ENCODE peak calls at places on chromosomes 12 and 14, in eight cellular contexts. Z is mesothelial cell of epicardium; Y is AG20443; C is RPMI7951; M is suprapubic skin; S is LoVo; H is stimulated activated CD4-positive, alpha-beta T cell treated with anti-CD3 and anti-CD28 coated beads, Interleukin-1b, Interleukin-23, amount 100 ng/mL, for 48 hours; L is GM12878. N is an unnamed sample.

GRCh38 chr12:41151789-41152188 is 36.3 kb upstream of the PDZRN4 start:
- DNase-seq in Z (no peak), Y (no peak), S (no peak), C (no peak), H (no peak), M (no peak), L (no peak), N (no peak)

GRCh38 chr12:110249716-110250225 is 31.3 kb upstream of the ATP2A2 start:
- DNase-seq in Y (peak; percentile 40), M (no peak), H (no peak), S (peak; percentile 66), L (peak; percentile 13), C (peak; percentile 26), Z (no peak), N (peak; percentile 46)

GRCh38 chr12:77163068-77163810 is 97.9 kb upstream of the E2F7 start:
- DNase-seq in S (no peak), M (no peak), H (no peak), Y (no peak), Z (no peak), L (no peak), C (no peak), N (no peak)

GRCh38 chr14:22715186-22715812 is 51.2 kb upstream of the OXA1L start:
- DNase-seq in H (no peak), Y (no peak), S (no peak), M (no peak), L (no peak), C (no peak), Z (no peak), N (no peak)

GRCh38 chr12:98401427-98401826 is 114.0 kb upstream of the TMPO start:
- DNase-seq in C (peak; percentile 8), H (no peak), L (peak; percentile 55), S (no peak), Y (no peak), Z (no peak), M (no peak), N (no peak)

GRCh38 chr14:33165144-33165925 is 226.7 kb downstream of the NPAS3 start:
- DNase-seq in Y (no peak), S (no peak), C (peak; percentile 2), M (no peak), L (no peak), H (no peak), Z (no peak), N (no peak)

GRCh38 chr12:1630081-1630826 is 1.2 kb downstream of the WNT5B start:
- DNase-seq in S (peak; percentile 71), L (no peak), Z (no peak), H (no peak), M (no peak), Y (peak; percentile 54), C (peak; percentile 33), N (peak; percentile 88)

GRCh38 chr14:81453166-81453766 is 53.1 kb upstream of the STON2 start:
- DNase-seq in Y (peak; percentile 67), M (peak; percentile 70), H (peak; percentile 46), Z (no peak), C (peak; percentile 47), L (no peak), S (peak; percentile 68), N (peak; percentile 85)

GRCh38 chr14:71196921-71197320 is 289.7 kb downstream of the PCNX1 start:
- DNase-seq in Z (no peak), M (no peak), L (no peak), S (no peak), Y (no peak), H (no peak), C (no peak), N (no peak)

GRCh38 chr12:110004598-110004997 is 5.4 kb downstream of the ANKRD13A start:
- DNase-seq in M (no peak), Y (no peak), Z (no peak), H (no peak), L (peak; percentile 60), C (no peak), S (no peak), N (no peak)

GRCh38 chr12:68812553-68813241 is 4.7 kb downstream of the MDM2 start:
- DNase-seq in H (no peak), C (no peak), Y (no peak), M (no peak), L (no peak), Z (no peak), S (peak; percentile 41), N (no peak)